ENCODE peak calls at places on chromosomes 13 and 19, in five cellular contexts. B, Q, S, T and L are unnamed samples.

GRCh38 chr13:91123456-91124127 is 223.9 kb upstream of the MIR17HG start:
- DNase-seq in B (no peak), Q (no peak), S (no peak), T (no peak), L (no peak)

GRCh38 chr19:18671303-18672043 is 12.0 kb upstream of the CRTC1 start:
- DNase-seq in B (no peak), Q (no peak), S (no peak), T (no peak), L (no peak)

GRCh38 chr13:62167650-62168172 is 752.1 kb upstream of the PCDH20 start:
- DNase-seq in B (no peak), Q (no peak), S (no peak), T (no peak), L (no peak)

GRCh38 chr19:41264581-41265375 is 606 bp downstream of the HNRNPUL1 start:
- DNase-seq in B (no peak), Q (peak; percentile 55), S (peak; percentile 75), T (peak; percentile 35), L (no peak)

GRCh38 chr19:53365899-53366493 is 491 bp downstream of the ZNF525 start:
- DNase-seq in B (no peak), Q (no peak), S (peak; percentile 46), T (no peak), L (peak; percentile 57)

GRCh38 chr13:112615391-112615790 is 27.4 kb upstream of the TUBGCP3 start:
- DNase-seq in B (no peak), Q (no peak), S (no peak), T (no peak), L (no peak)

GRCh38 chr13:104705031-104705750 is 1639.0 kb upstream of the SLC10A2 start:
- DNase-seq in B (no peak), Q (no peak), S (no peak), T (no peak), L (no peak)

GRCh38 chr19:13957107-13957506 is 4.8 kb downstream of the DCAF15 start:
- DNase-seq in B (no peak), Q (no peak), S (no peak), T (no peak), L (no peak)

GRCh38 chr13:93226623-93227279 is at the start of gene GPC6:
- DNase-seq in B (peak; percentile 88), Q (no peak), S (no peak), T (peak; percentile 98), L (peak; percentile 93)

GRCh38 chr13:70841240-70842061 is 733.2 kb upstream of the KLHL1 start:
- DNase-seq in B (no peak), Q (no peak), S (no peak), T (no peak), L (no peak)

GRCh38 chr19:18322318-18322758 is 538 bp downstream of the LSM4 start:
- DNase-seq in B (no peak), Q (no peak), S (peak; percentile 62), T (peak; percentile 69), L (peak; percentile 62)

GRCh38 chr19:51144482-51145045 is 2.5 kb downstream of the SIGLEC7 start:
- DNase-seq in B (no peak), Q (no peak), S (no peak), T (no peak), L (no peak)

GRCh38 chr19:772730-773436 is 22.0 kb downstream of the MISP start:
- DNase-seq in B (no peak), Q (no peak), S (no peak), T (no peak), L (no peak)

GRCh38 chr13:46211116-46211515 is 612 bp upstream of the LRRC63 start:
- DNase-seq in B (no peak), Q (no peak), S (no peak), T (peak; percentile 3), L (no peak)

GRCh38 chr19:6632002-6632621 is 37.8 kb downstream of the TNFSF14 start:
- DNase-seq in B (no peak), Q (peak; percentile 39), S (no peak), T (peak; percentile 59), L (peak; percentile 80)

GRCh38 chr19:8240274-8241229 is 31.4 kb downstream of the CERS4 start:
- DNase-seq in B (peak; percentile 91), Q (peak; percentile 89), S (peak; percentile 91), T (peak; percentile 97), L (peak; percentile 21)

GRCh38 chr13:73292127-73292526 is 233.3 kb downstream of the KLF5 start:
- DNase-seq in B (no peak), Q (no peak), S (no peak), T (no peak), L (no peak)

GRCh38 chr19:3505598-3506383 is at the start of gene FZR1:
- DNase-seq in B (peak; percentile 95), Q (peak; percentile 99), S (peak; percentile 99), T (peak; percentile 97), L (peak; percentile 95)

GRCh38 chr19:3501780-3502179 is 1.3 kb upstream of the DOHH start:
- DNase-seq in B (no peak), Q (no peak), S (no peak), T (no peak), L (no peak)

GRCh38 chr19:3500429-3501101 is at the start of gene DOHH:
- DNase-seq in B (peak; percentile 95), Q (peak; percentile 96), S (peak; percentile 97), T (peak; percentile 94), L (peak; percentile 96)

GRCh38 chr19:3504723-3505122 is 1.4 kb upstream of the FZR1 start:
- DNase-seq in B (no peak), Q (no peak), S (no peak), T (no peak), L (no peak)

GRCh38 chr19:3503036-3503572 is 2.6 kb upstream of the DOHH start:
- DNase-seq in B (no peak), Q (no peak), S (no peak), T (peak; percentile 45), L (no peak)
- H3K27ac ChIP-seq in B (no peak overlapping the region), Q (no peak overlapping the region), S (no peak overlapping the region), T (no peak overlapping the region), L (no peak overlapping the region)

GRCh38 chr19:56543776-56544175 is 5.0 kb downstream of the ZFP28 start:
- DNase-seq in B (no peak), Q (no peak), S (no peak), T (no peak), L (no peak)
- H3K9me3 ChIP-seq in B (peaks cover 49% of the 10 kb centered on the region), Q (no peaks in the 10 kb centered on the region), S (peaks cover 93% of the 10 kb centered on the region), T (no peaks in the 10 kb centered on the region), L (peaks cover 10% of the 10 kb centered on the region)

GRCh38 chr19:10544242-10544752 is 593 bp downstream of the ATG4D start:
- DNase-seq in B (no peak), Q (peak; percentile 25), S (no peak), T (no peak), L (no peak)

GRCh38 chr19:10543059-10543419 is 665 bp upstream of the ATG4D start:
- DNase-seq in B (no peak), Q (no peak), S (no peak), T (no peak), L (no peak)

GRCh38 chr19:10546817-10547216 is 3.1 kb downstream of the ATG4D start:
- DNase-seq in B (no peak), Q (no peak), S (no peak), T (no peak), L (no peak)

GRCh38 chr19:10543420-10544241 is at the start of gene ATG4D:
- DNase-seq in B (no peak), Q (peak; percentile 80), S (peak; percentile 92), T (peak; percentile 45), L (peak; percentile 74)

GRCh38 chr19:10544753-10545251 is 1.1 kb downstream of the ATG4D start:
- DNase-seq in B (no peak), Q (no peak), S (no peak), T (no peak), L (no peak)
- H3K27ac ChIP-seq in B (no peak overlapping the region), Q (peak overlapping the region; percentile 93), S (no peak overlapping the region), T (no peak overlapping the region), L (no peak overlapping the region)

GRCh38 chr19:49301866-49302252 is 23.1 kb downstream of the SLC6A16 start:
- DNase-seq in B (no peak), Q (no peak), S (no peak), T (no peak), L (no peak)
- H3K9me3 ChIP-seq in B (peaks cover 4% of the 10 kb centered on the region), Q (no peaks in the 10 kb centered on the region), S (peaks cover 2% of the 10 kb centered on the region), T (no peaks in the 10 kb centered on the region), L (no peaks in the 10 kb centered on the region)